ENCODE peak calls at places on chromosome 14, in six cellular contexts. O, B, X, S, A and E are unnamed samples.

GRCh38 chr14:23562822-23563472 is 4.6 kb downstream of the AP1G2 start:
- DNase-seq in A (no peak), S (peak; percentile 32), O (no peak), X (peak; percentile 23), B (no peak), E (peak; percentile 38)

GRCh38 chr14:105139831-105140239 is 28.7 kb downstream of the JAG2 start:
- DNase-seq in A (no peak), B (no peak), S (no peak), O (no peak), X (no peak), E (no peak)

GRCh38 chr14:99036594-99037293 is 235.3 kb downstream of the BCL11B start:
- DNase-seq in A (no peak), O (no peak), B (no peak), X (no peak), S (no peak), E (no peak)

GRCh38 chr14:50061664-50062437 is 54.5 kb downstream of the VCPKMT start:
- DNase-seq in B (no peak), X (no peak), A (no peak), O (peak; percentile 48), S (peak; percentile 56), E (no peak)

GRCh38 chr14:85565862-85566296 is 35.9 kb downstream of the FLRT2 start:
- DNase-seq in X (no peak), B (no peak), A (no peak), S (no peak), O (peak; percentile 83), E (no peak)

GRCh38 chr14:36129181-36129580 is 47.3 kb downstream of the PTCSC3 start:
- DNase-seq in A (no peak), B (no peak), O (peak; percentile 12), S (no peak), X (no peak), E (no peak)

GRCh38 chr14:100528962-100529560 is 58.2 kb downstream of the BEGAIN start:
- DNase-seq in S (no peak), A (no peak), B (no peak), O (no peak), X (no peak), E (no peak)

GRCh38 chr14:51401756-51402155 is 161.7 kb downstream of the TMX1 start:
- DNase-seq in S (no peak), A (no peak), O (no peak), X (no peak), B (no peak), E (no peak)

GRCh38 chr14:37791384-37792036 is 196.1 kb downstream of the TTC6 start:
- DNase-seq in O (no peak), B (no peak), X (no peak), S (no peak), A (no peak), E (no peak)

GRCh38 chr14:68523326-68523610 is 269.6 kb downstream of the ZFP36L1 start:
- DNase-seq in B (no peak), S (no peak), X (no peak), A (no peak), O (no peak), E (no peak)

GRCh38 chr14:65252471-65253255 is 150.3 kb upstream of the MAX start:
- DNase-seq in B (no peak), A (no peak), O (no peak), X (no peak), S (no peak), E (no peak)

GRCh38 chr14:23025181-23025788 is 9.4 kb downstream of the PSMB5 start:
- DNase-seq in X (no peak), A (no peak), B (no peak), O (no peak), S (no peak), E (no peak)

GRCh38 chr14:67166450-67166853 is 22.8 kb upstream of the GARIN2 start:
- DNase-seq in A (peak; percentile 20), O (peak; percentile 7), B (no peak), X (no peak), S (peak; percentile 43), E (peak; percentile 39)

GRCh38 chr14:26841920-26842741 is 244.3 kb upstream of the NOVA1 start:
- DNase-seq in A (peak; percentile 97), S (no peak), O (peak; percentile 98), X (no peak), B (no peak), E (peak; percentile 53)

GRCh38 chr14:32724864-32725550 is 213.7 kb upstream of the NPAS3 start:
- DNase-seq in A (peak; percentile 72), B (no peak), S (no peak), X (no peak), O (peak; percentile 93), E (peak; percentile 94)

GRCh38 chr14:68945190-68945584 is 33.9 kb downstream of the ACTN1 start:
- DNase-seq in B (no peak), X (no peak), A (no peak), S (no peak), O (no peak), E (no peak)

GRCh38 chr14:105588236-105588860 is 62.0 kb downstream of the TMEM121 start:
- DNase-seq in S (no peak), O (no peak), A (no peak), B (no peak), X (no peak), E (no peak)

GRCh38 chr14:101721111-101721510 is 40.4 kb upstream of the PPP2R5C start:
- DNase-seq in A (no peak), S (no peak), X (no peak), O (no peak), B (no peak), E (no peak)

GRCh38 chr14:35851823-35852222 is 25.7 kb downstream of the BRMS1L start:
- DNase-seq in S (no peak), B (no peak), O (no peak), A (no peak), X (no peak), E (no peak)

GRCh38 chr14:92507174-92507768 is 6.3 kb upstream of the RIN3 start:
- DNase-seq in S (peak; percentile 74), O (no peak), A (no peak), X (no peak), B (no peak), E (no peak)